ENCODE peak calls at places on chromosomes 12 and 14, in four cellular contexts. F, E, N and M are unnamed samples.

GRCh38 chr14:92244805-92245204 is 78.2 kb upstream of the SLC24A4 start:
- DNase-seq in F (no peak), E (no peak), N (no peak), M (no peak)

GRCh38 chr12:12121022-12121421 is 50.3 kb downstream of the BCL2L14 start:
- DNase-seq in F (no peak), E (no peak), N (no peak), M (no peak)

GRCh38 chr14:75428230-75429104 is 645 bp downstream of the JDP2 start:
- DNase-seq in F (no peak), E (peak; percentile 53), N (peak; percentile 75), M (peak; percentile 42)

GRCh38 chr14:104138891-104139459 is 588 bp downstream of the KIF26A start:
- DNase-seq in F (no peak), E (no peak), N (no peak), M (no peak)

GRCh38 chr12:68838046-68838886 is 30.3 kb downstream of the MDM2 start:
- DNase-seq in F (no peak), E (no peak), N (no peak), M (no peak)

GRCh38 chr14:24408764-24409163 is 10.0 kb downstream of the NYNRIN start:
- DNase-seq in F (no peak), E (no peak), N (no peak), M (no peak)

GRCh38 chr12:82862069-82862841 is 175.5 kb downstream of the TMTC2 start:
- DNase-seq in F (no peak), E (no peak), N (no peak), M (no peak)

GRCh38 chr12:15700595-15700994 is 88.6 kb downstream of the EPS8 start:
- DNase-seq in F (no peak), E (peak; percentile 15), N (no peak), M (no peak)

GRCh38 chr14:64736271-64737131 is 32.3 kb downstream of the PLEKHG3 start:
- DNase-seq in F (peak; percentile 95), E (no peak), N (no peak), M (no peak)

GRCh38 chr14:79578470-79578869 is 632.8 kb downstream of the DIO2 start:
- DNase-seq in F (no peak), E (no peak), N (no peak), M (no peak)

GRCh38 chr14:92728781-92729364 is 19.6 kb downstream of the LGMN start:
- DNase-seq in F (no peak), E (peak; percentile 50), N (no peak), M (no peak)

GRCh38 chr12:44930972-44931600 is 55.0 kb upstream of the NELL2 start:
- DNase-seq in F (peak; percentile 63), E (peak; percentile 41), N (peak; percentile 73), M (peak; percentile 9)

GRCh38 chr14:62269204-62269603 is 507.0 kb downstream of the SNAPC1 start:
- DNase-seq in F (no peak), E (no peak), N (no peak), M (no peak)

GRCh38 chr12:103632554-103633216 is 45.6 kb downstream of the STAB2 start:
- DNase-seq in F (no peak), E (peak; percentile 87), N (peak; percentile 88), M (peak; percentile 76)

GRCh38 chr12:29582677-29583076 is 85.2 kb upstream of the OVCH1 start:
- DNase-seq in F (no peak), E (no peak), N (peak; percentile 16), M (no peak)

GRCh38 chr12:109737631-109738030 is 24.0 kb downstream of the FAM222A start:
- DNase-seq in F (no peak), E (no peak), N (no peak), M (peak; percentile 72)

GRCh38 chr12:13534645-13535398 is 338.3 kb downstream of the EMP1 start:
- DNase-seq in F (peak; percentile 24), E (peak; percentile 15), N (peak; percentile 45), M (peak; percentile 12)

GRCh38 chr14:53715390-53715730 is 241.3 kb downstream of the BMP4 start:
- DNase-seq in F (no peak), E (no peak), N (no peak), M (no peak)

GRCh38 chr12:52699960-52700359 is 3.4 kb downstream of the KRT77 start:
- DNase-seq in F (no peak), E (no peak), N (no peak), M (no peak)

GRCh38 chr14:55359307-55359706 is 52.3 kb downstream of the ATG14 start:
- DNase-seq in F (no peak), E (no peak), N (no peak), M (no peak)

GRCh38 chr14:75422169-75422568 is 5.7 kb upstream of the JDP2 start:
- DNase-seq in F (no peak), E (no peak), N (no peak), M (no peak)

GRCh38 chr14:25095784-25096390 is 45.9 kb upstream of the STXBP6 start:
- DNase-seq in F (no peak), E (no peak), N (no peak), M (no peak)

GRCh38 chr12:26017484-26018211 is 59.2 kb downstream of the RASSF8 start:
- DNase-seq in F (no peak), E (peak; percentile 33), N (peak; percentile 57), M (peak; percentile 21)